ENCODE peak calls at places on chromosome X, in seven cellular contexts. One of them, this sample, is unnamed.

GRCh38 chrX:145716226-145716625 is 101.4 kb upstream of the SLITRK2 start:
- DNase-seq in stomach: no peak
- DNase-seq in amygdala: no peak
- DNase-seq in AG08396: no peak
- DNase-seq in right cardiac atrium: no peak
- DNase-seq in WERI-Rb-1: no peak
- DNase-seq in AG20443: no peak
- DNase-seq in this sample: no peak

GRCh38 chrX:53223955-53224859 is 800 bp downstream of the KDM5C start:
- DNase-seq in stomach: no peak
- DNase-seq in amygdala: no peak
- DNase-seq in AG08396: peak
- DNase-seq in right cardiac atrium: no peak
- DNase-seq in WERI-Rb-1: no peak
- DNase-seq in AG20443: peak
- DNase-seq in this sample: no peak

GRCh38 chrX:46208225-46208854 is 336.9 kb downstream of the ZNF674 start:
- DNase-seq in stomach: no peak
- DNase-seq in amygdala: no peak
- DNase-seq in AG08396: no peak
- DNase-seq in right cardiac atrium: no peak
- DNase-seq in WERI-Rb-1: no peak
- DNase-seq in AG20443: peak
- DNase-seq in this sample: no peak

GRCh38 chrX:41026326-41027136 is 58.7 kb upstream of the USP9X start:
- DNase-seq in stomach: no peak
- DNase-seq in amygdala: no peak
- DNase-seq in AG08396: no peak
- DNase-seq in right cardiac atrium: no peak
- DNase-seq in WERI-Rb-1: no peak
- DNase-seq in AG20443: no peak
- DNase-seq in this sample: no peak

GRCh38 chrX:70062961-70063550 is 799 bp downstream of the OTUD6A start:
- DNase-seq in stomach: no peak
- DNase-seq in amygdala: no peak
- DNase-seq in AG08396: no peak
- DNase-seq in right cardiac atrium: no peak
- DNase-seq in WERI-Rb-1: no peak
- DNase-seq in AG20443: no peak
- DNase-seq in this sample: no peak

GRCh38 chrX:37701588-37701987 is 16.0 kb downstream of the XK start:
- DNase-seq in stomach: no peak
- DNase-seq in amygdala: no peak
- DNase-seq in AG08396: no peak
- DNase-seq in right cardiac atrium: no peak
- DNase-seq in WERI-Rb-1: no peak
- DNase-seq in AG20443: no peak
- DNase-seq in this sample: no peak

GRCh38 chrX:14095702-14096101 is 66.0 kb upstream of the GEMIN8 start:
- DNase-seq in stomach: peak
- DNase-seq in amygdala: no peak
- DNase-seq in AG08396: peak
- DNase-seq in right cardiac atrium: peak
- DNase-seq in WERI-Rb-1: peak
- DNase-seq in AG20443: peak
- DNase-seq in this sample: no peak

GRCh38 chrX:104098151-104098808 is 14.0 kb upstream of the ZCCHC18 start:
- DNase-seq in stomach: peak
- DNase-seq in amygdala: peak
- DNase-seq in AG08396: peak
- DNase-seq in right cardiac atrium: peak
- DNase-seq in WERI-Rb-1: peak
- DNase-seq in AG20443: peak
- DNase-seq in this sample: peak